ENCODE peak calls at places on chromosomes 13 and 19, in seven cellular contexts. R is dorsolateral prefrontal cortex, N is sigmoid colon, M is left lung, K is astrocyte of the cerebellum, C is stomach, P is A549. T is an unnamed sample.

GRCh38 chr19:12994701-12995595 is at the start of gene NFIX:
- DNase-seq in M (peak; percentile 64), N (peak; percentile 86), P (no peak), K (no peak), R (no peak), C (peak; percentile 78), T (no peak)

GRCh38 chr13:32126298-32126697 is 94.7 kb downstream of the FRY start:
- DNase-seq in N (no peak), M (no peak), K (no peak), R (no peak), C (no peak), P (no peak), T (peak; percentile 59)

GRCh38 chr19:18636183-18636968 is 452 bp upstream of the KLHL26 start:
- DNase-seq in R (peak; percentile 96), M (peak; percentile 99), K (peak; percentile 86), N (peak; percentile 99), P (peak; percentile 94), C (peak; percentile 99), T (peak; percentile 59)

GRCh38 chr19:6464070-6464873 is at the start of gene CRB3:
- DNase-seq in C (peak; percentile 96), M (peak; percentile 89), R (no peak), P (peak; percentile 21), N (no peak), K (no peak), T (no peak)

GRCh38 chr19:35027851-35028599 is 2.2 kb upstream of the SCN1B start:
- DNase-seq in N (no peak), P (peak; percentile 71), M (no peak), R (no peak), K (peak; percentile 65), C (no peak), T (no peak)

GRCh38 chr13:29805994-29806748 is 44.2 kb downstream of the UBL3 start:
- DNase-seq in R (no peak), M (no peak), K (no peak), N (no peak), P (no peak), C (no peak), T (no peak)

GRCh38 chr13:29948246-29948645 is 97.8 kb upstream of the UBL3 start:
- DNase-seq in K (no peak), N (no peak), P (no peak), M (no peak), R (no peak), C (no peak), T (no peak)

GRCh38 chr13:49828452-49828851 is 36.0 kb upstream of the KPNA3 start:
- DNase-seq in N (no peak), P (no peak), R (no peak), M (no peak), K (no peak), C (no peak), T (no peak)

GRCh38 chr19:44643605-44644390 is at the start of gene PVR:
- DNase-seq in K (no peak), M (peak; percentile 80), R (peak; percentile 52), N (peak; percentile 80), P (peak; percentile 91), C (peak; percentile 72), T (no peak)

GRCh38 chr13:48411281-48412099 is 1.4 kb downstream of the LPAR6 start:
- DNase-seq in K (no peak), N (no peak), M (no peak), P (no peak), R (no peak), C (no peak), T (no peak)

GRCh38 chr13:74136089-74136658 is 2.0 kb upstream of the KLF12 start:
- DNase-seq in R (peak; percentile 18), P (peak; percentile 17), K (no peak), C (peak; percentile 28), N (peak; percentile 71), M (no peak), T (no peak)

GRCh38 chr13:44111701-44112100 is 232.0 kb downstream of the LACC1 start:
- DNase-seq in N (no peak), P (no peak), C (no peak), M (no peak), R (no peak), K (no peak), T (no peak)

GRCh38 chr13:44120814-44121505 is 241.3 kb downstream of the LACC1 start:
- DNase-seq in N (no peak), P (no peak), K (no peak), R (no peak), C (no peak), M (no peak), T (no peak)

GRCh38 chr13:44117351-44117750 is 237.6 kb downstream of the LACC1 start:
- DNase-seq in M (no peak), C (no peak), N (no peak), K (peak; percentile 12), P (no peak), R (no peak), T (no peak)

GRCh38 chr13:44112700-44113329 is 233.1 kb downstream of the LACC1 start:
- DNase-seq in K (no peak), C (no peak), R (no peak), P (no peak), M (no peak), N (no peak), T (no peak)

DNA sequence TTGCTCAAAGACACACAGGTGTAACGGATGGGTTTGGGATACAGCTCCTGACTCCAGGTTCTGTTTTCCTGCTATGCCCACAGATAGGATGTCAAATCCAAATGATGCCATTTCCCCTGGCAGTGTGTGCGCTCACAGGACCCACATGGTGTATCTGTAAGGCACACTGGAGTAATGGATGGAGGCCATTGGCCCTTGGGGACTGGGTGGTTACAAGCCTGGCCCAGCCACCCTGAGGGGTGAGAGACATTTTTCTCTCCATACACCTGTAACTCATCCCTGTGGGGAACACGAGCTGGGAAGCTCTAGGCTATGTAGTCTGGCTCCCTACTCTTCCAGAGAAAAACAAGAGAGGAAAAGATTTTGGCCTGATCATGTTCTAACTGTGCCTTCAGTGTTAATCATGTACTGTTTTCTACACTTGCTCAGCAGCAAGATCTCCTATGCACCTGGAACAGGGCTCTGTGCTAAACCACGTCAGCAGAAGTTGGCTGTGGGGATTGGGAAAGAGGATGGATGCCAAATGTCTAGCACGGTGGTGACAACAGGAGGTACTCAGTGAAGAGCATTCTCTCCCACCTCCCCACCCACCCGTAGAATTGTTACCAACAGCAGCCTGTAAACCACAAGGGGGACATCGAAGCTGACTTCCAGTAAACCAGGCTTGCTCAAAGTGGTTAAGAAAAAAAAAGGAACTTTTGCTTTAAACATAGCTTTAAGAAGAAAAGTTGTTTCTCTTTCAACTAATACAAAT is 237.0 kb downstream of the LACC1 start:
- DNase-seq in K (no peak), N (no peak), M (no peak), C (no peak), R (peak; percentile 39), P (no peak), T (no peak)
- TF ChIP-seq CTCF in K (no peak), N (no peak), M (no peak), C (no peak), R (no peak), P (no peak), T (peak; percentile 14)

GRCh38 chr13:84443463-84443862 is 561.2 kb upstream of the SLITRK1 start:
- DNase-seq in N (no peak), K (no peak), C (no peak), M (no peak), R (no peak), P (no peak), T (no peak)

GRCh38 chr13:84439108-84439507 is 556.8 kb upstream of the SLITRK1 start:
- DNase-seq in R (no peak), C (no peak), M (no peak), K (no peak), P (no peak), N (no peak), T (peak; percentile 38)
- H3K4me3 ChIP-seq in R (no peak overlapping the region), C (no peak overlapping the region), M (no peak overlapping the region), K (no peak overlapping the region), P (no peak overlapping the region), N (no peak overlapping the region), T (no peak overlapping the region)

DNA sequence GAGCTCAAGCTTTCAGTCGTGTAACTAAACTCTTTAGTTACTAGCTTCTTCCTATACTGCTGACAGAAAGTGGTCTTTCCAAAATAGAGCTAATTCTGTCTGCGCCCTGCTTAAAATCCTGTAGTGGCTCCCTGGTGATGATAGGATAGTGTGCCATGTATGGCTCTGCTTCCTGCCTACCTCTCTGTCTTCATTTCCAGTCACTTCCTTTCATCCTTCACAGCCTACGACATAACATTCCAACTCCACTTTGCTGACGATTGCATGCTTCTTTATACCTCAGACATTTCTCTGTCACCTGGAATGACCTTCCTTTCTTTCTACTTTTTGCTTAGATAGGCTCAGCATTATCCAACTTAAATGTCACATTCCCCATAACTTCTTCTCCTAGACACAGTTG is 190.8 kb downstream of the MAB21L1 start:
- DNase-seq in M (no peak), C (no peak), P (no peak), R (no peak), N (no peak), K (no peak), T (no peak)
- TF ChIP-seq CTCF in M (no peak), C (no peak), P (no peak), R (no peak), N (no peak), K (no peak), T (no peak)

DNA sequence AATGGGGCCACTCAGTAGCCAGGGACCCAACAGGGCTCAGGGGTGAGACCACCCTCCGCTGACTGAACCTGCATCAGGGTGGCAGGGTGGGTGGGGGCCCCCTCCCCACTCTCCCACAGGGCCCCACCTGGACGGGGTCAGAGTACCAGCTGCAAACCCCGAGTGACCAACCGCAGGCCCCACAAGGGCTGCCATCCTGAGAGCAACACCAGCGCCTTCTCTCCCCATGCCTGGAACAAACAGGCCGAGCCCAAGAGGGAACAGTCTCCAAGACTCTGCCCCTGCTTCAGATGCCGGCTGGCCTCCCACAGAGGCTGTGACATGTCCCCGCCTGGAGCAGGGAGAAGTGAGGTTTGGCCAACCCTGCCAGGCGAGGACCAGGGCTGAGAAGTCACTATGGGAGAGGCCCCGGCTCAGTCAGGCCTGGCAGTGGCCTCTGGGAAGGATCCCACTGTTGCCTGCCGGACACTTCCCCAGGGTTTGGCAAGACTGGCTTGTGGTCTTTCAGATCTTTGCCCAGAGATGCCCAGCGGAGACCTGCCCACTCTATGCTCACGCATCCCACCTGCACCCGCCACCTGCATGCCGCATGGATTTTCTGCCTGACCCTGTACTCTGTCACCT is 27.2 kb downstream of the MPND start:
- DNase-seq in C (no peak), R (no peak), K (no peak), N (no peak), P (no peak), M (no peak), T (no peak)
- H3K4me3 ChIP-seq in C (peak overlapping the region; percentile 38), R (no peak overlapping the region), K (no peak overlapping the region), N (no peak overlapping the region), P (no peak overlapping the region), M (no peak overlapping the region), T (no peak overlapping the region)

DNA sequence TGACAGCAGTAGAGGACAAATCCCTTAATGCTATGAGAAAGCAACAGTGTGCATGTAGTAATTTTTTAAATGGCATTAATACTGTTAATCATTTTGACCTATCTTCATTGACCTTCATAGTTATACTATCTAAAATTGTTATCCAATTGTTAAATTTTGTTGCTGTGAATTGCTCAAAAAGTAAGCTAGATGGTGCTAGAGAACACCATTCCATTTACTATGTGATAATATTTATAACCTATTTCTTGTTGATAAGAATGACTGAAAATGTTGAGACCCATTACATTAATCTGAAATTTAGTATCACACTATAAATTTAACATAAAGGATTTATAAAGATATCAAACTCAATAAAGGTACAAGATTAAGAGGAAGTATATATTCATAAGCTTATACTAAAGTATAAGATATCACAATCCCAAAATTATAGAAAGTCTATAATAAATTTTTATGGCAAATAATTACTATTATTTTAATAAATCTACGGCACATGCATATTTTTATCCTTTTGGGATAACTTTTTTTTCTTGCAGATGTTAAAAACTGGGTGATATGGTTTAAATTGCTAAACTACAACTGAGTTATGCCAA is 1573.3 kb downstream of the PCDH9 start:
- DNase-seq in K (no peak), N (no peak), R (no peak), C (no peak), M (no peak), P (peak; percentile 4), T (no peak)
- TF ChIP-seq CTCF in K (peak; percentile 31), N (peak; percentile 16), R (peak; percentile 59), C (no peak), M (peak; percentile 32), P (peak; percentile 44), T (peak; percentile 54)

T was measured in AG09309.